ENCODE peak calls at places on chromosome 13, in eight cellular contexts. One of them, this sample, is unnamed.

GRCh38 chr13:61466280-61466679 is 50.6 kb upstream of the PCDH20 start:
- DNase-seq in H9: peak; percentile 36
- DNase-seq in astrocyte: no peak
- DNase-seq in OCI-LY7: no peak
- DNase-seq in fibroblast of lung: no peak
- DNase-seq in GM23338: peak; percentile 57
- DNase-seq in IMR-90: no peak
- DNase-seq in hepatocyte: no peak
- DNase-seq in this sample: no peak

GRCh38 chr13:52738719-52739467 is 727 bp downstream of the CNMD start:
- DNase-seq in H9: peak; percentile 62
- DNase-seq in OCI-LY7: no peak
- DNase-seq in astrocyte: no peak
- DNase-seq in fibroblast of lung: no peak
- DNase-seq in hepatocyte: peak; percentile 47
- DNase-seq in IMR-90: no peak
- DNase-seq in GM23338: peak; percentile 75
- DNase-seq in this sample: no peak

GRCh38 chr13:34039678-34040077 is 221.7 kb downstream of the RFC3 start:
- DNase-seq in GM23338: no peak
- DNase-seq in OCI-LY7: peak; percentile 8
- DNase-seq in fibroblast of lung: no peak
- DNase-seq in H9: no peak
- DNase-seq in hepatocyte: no peak
- DNase-seq in astrocyte: no peak
- DNase-seq in IMR-90: no peak
- DNase-seq in this sample: no peak

GRCh38 chr13:24683833-24684599 is 3.8 kb downstream of the ATP12A start:
- DNase-seq in H9: peak; percentile 86
- DNase-seq in hepatocyte: peak; percentile 72
- DNase-seq in fibroblast of lung: peak; percentile 27
- DNase-seq in IMR-90: peak; percentile 23
- DNase-seq in OCI-LY7: peak; percentile 84
- DNase-seq in GM23338: peak; percentile 88
- DNase-seq in astrocyte: no peak
- DNase-seq in this sample: peak; percentile 27

GRCh38 chr13:78121459-78122348 is 203.1 kb upstream of the EDNRB start:
- DNase-seq in H9: no peak
- DNase-seq in GM23338: peak; percentile 88
- DNase-seq in OCI-LY7: peak; percentile 65
- DNase-seq in IMR-90: peak; percentile 70
- DNase-seq in fibroblast of lung: peak; percentile 83
- DNase-seq in hepatocyte: peak; percentile 73
- DNase-seq in astrocyte: peak; percentile 26
- DNase-seq in this sample: peak; percentile 73

GRCh38 chr13:67119481-67119883 is 110.7 kb downstream of the PCDH9 start:
- DNase-seq in astrocyte: peak; percentile 96
- DNase-seq in fibroblast of lung: peak; percentile 87
- DNase-seq in IMR-90: peak; percentile 96
- DNase-seq in GM23338: no peak
- DNase-seq in H9: no peak
- DNase-seq in OCI-LY7: no peak
- DNase-seq in hepatocyte: no peak
- DNase-seq in this sample: no peak

GRCh38 chr13:52969373-52969772 is 59.2 kb upstream of the OLFM4 start:
- DNase-seq in fibroblast of lung: no peak
- DNase-seq in GM23338: no peak
- DNase-seq in IMR-90: no peak
- DNase-seq in astrocyte: no peak
- DNase-seq in H9: no peak
- DNase-seq in OCI-LY7: no peak
- DNase-seq in hepatocyte: no peak
- DNase-seq in this sample: no peak

GRCh38 chr13:98415326-98416070 is 161.4 kb downstream of the STK24 start:
- DNase-seq in astrocyte: no peak
- DNase-seq in hepatocyte: no peak
- DNase-seq in GM23338: no peak
- DNase-seq in fibroblast of lung: no peak
- DNase-seq in H9: no peak
- DNase-seq in OCI-LY7: no peak
- DNase-seq in IMR-90: no peak
- DNase-seq in this sample: no peak

GRCh38 chr13:37751025-37751424 is 118.5 kb downstream of the TRPC4 start:
- DNase-seq in fibroblast of lung: no peak
- DNase-seq in OCI-LY7: no peak
- DNase-seq in GM23338: no peak
- DNase-seq in IMR-90: no peak
- DNase-seq in hepatocyte: no peak
- DNase-seq in H9: no peak
- DNase-seq in astrocyte: no peak
- DNase-seq in this sample: no peak

GRCh38 chr13:66087149-66087780 is 1142.9 kb downstream of the PCDH9 start:
- DNase-seq in fibroblast of lung: peak; percentile 70
- DNase-seq in hepatocyte: no peak
- DNase-seq in GM23338: no peak
- DNase-seq in astrocyte: peak; percentile 12
- DNase-seq in OCI-LY7: no peak
- DNase-seq in H9: no peak
- DNase-seq in IMR-90: peak; percentile 7
- DNase-seq in this sample: no peak

GRCh38 chr13:103430368-103430767 is 364.2 kb upstream of the SLC10A2 start:
- DNase-seq in fibroblast of lung: no peak
- DNase-seq in IMR-90: no peak
- DNase-seq in GM23338: no peak
- DNase-seq in H9: no peak
- DNase-seq in astrocyte: no peak
- DNase-seq in OCI-LY7: no peak
- DNase-seq in hepatocyte: no peak
- DNase-seq in this sample: no peak

GRCh38 chr13:113601166-113602070 is 16.9 kb downstream of the TFDP1 start:
- DNase-seq in H9: no peak
- DNase-seq in OCI-LY7: no peak
- DNase-seq in IMR-90: no peak
- DNase-seq in fibroblast of lung: no peak
- DNase-seq in GM23338: no peak
- DNase-seq in astrocyte: no peak
- DNase-seq in hepatocyte: no peak
- DNase-seq in this sample: no peak

GRCh38 chr13:33871207-33872004 is 53.5 kb downstream of the RFC3 start:
- DNase-seq in fibroblast of lung: no peak
- DNase-seq in GM23338: no peak
- DNase-seq in H9: no peak
- DNase-seq in hepatocyte: peak; percentile 15
- DNase-seq in astrocyte: no peak
- DNase-seq in IMR-90: no peak
- DNase-seq in OCI-LY7: no peak
- DNase-seq in this sample: no peak

GRCh38 chr13:40292536-40292935 is 373.9 kb downstream of the FOXO1 start:
- DNase-seq in fibroblast of lung: no peak
- DNase-seq in IMR-90: no peak
- DNase-seq in hepatocyte: no peak
- DNase-seq in GM23338: no peak
- DNase-seq in OCI-LY7: no peak
- DNase-seq in astrocyte: no peak
- DNase-seq in H9: no peak
- DNase-seq in this sample: no peak

GRCh38 chr13:77309254-77309653 is 17.6 kb downstream of the MYCBP2 start:
- DNase-seq in OCI-LY7: no peak
- DNase-seq in fibroblast of lung: no peak
- DNase-seq in hepatocyte: no peak
- DNase-seq in H9: no peak
- DNase-seq in astrocyte: no peak
- DNase-seq in IMR-90: no peak
- DNase-seq in GM23338: no peak
- DNase-seq in this sample: no peak

GRCh38 chr13:87919956-87920355 is 248.8 kb downstream of the SLITRK5 start:
- DNase-seq in astrocyte: no peak
- DNase-seq in GM23338: peak; percentile 4
- DNase-seq in OCI-LY7: no peak
- DNase-seq in hepatocyte: no peak
- DNase-seq in IMR-90: no peak
- DNase-seq in H9: no peak
- DNase-seq in fibroblast of lung: no peak
- DNase-seq in this sample: no peak
- H2AFZ ChIP-seq in astrocyte: no peak overlapping the region
- H2AFZ ChIP-seq in GM23338: no peak overlapping the region
- H2AFZ ChIP-seq in OCI-LY7: no peak overlapping the region
- H2AFZ ChIP-seq in hepatocyte: no peak overlapping the region
- H2AFZ ChIP-seq in IMR-90: no peak overlapping the region
- H2AFZ ChIP-seq in H9: no peak overlapping the region
- H2AFZ ChIP-seq in fibroblast of lung: no peak overlapping the region
- H2AFZ ChIP-seq in this sample: no peak overlapping the region

GRCh38 chr13:21176982-21177284 is 475 bp downstream of the MRPL57 start:
- DNase-seq in IMR-90: no peak
- DNase-seq in hepatocyte: no peak
- DNase-seq in fibroblast of lung: no peak
- DNase-seq in H9: no peak
- DNase-seq in GM23338: no peak
- DNase-seq in astrocyte: no peak
- DNase-seq in OCI-LY7: no peak
- DNase-seq in this sample: no peak
- H2AFZ ChIP-seq in IMR-90: peak overlapping the region; percentile 91
- H2AFZ ChIP-seq in hepatocyte: peak overlapping the region; percentile 77
- H2AFZ ChIP-seq in fibroblast of lung: peak overlapping the region; percentile 83
- H2AFZ ChIP-seq in H9: no peak overlapping the region
- H2AFZ ChIP-seq in GM23338: no peak overlapping the region
- H2AFZ ChIP-seq in astrocyte: peak overlapping the region; percentile 87
- H2AFZ ChIP-seq in OCI-LY7: peak overlapping the region; percentile 26
- H2AFZ ChIP-seq in this sample: peak overlapping the region; percentile 69

GRCh38 chr13:69092615-69093322 is 1014.9 kb upstream of the ATXN8OS start:
- DNase-seq in hepatocyte: no peak
- DNase-seq in GM23338: peak; percentile 72
- DNase-seq in astrocyte: no peak
- DNase-seq in IMR-90: no peak
- DNase-seq in H9: peak; percentile 61
- DNase-seq in fibroblast of lung: no peak
- DNase-seq in OCI-LY7: no peak
- DNase-seq in this sample: no peak
- H2AFZ ChIP-seq in hepatocyte: no peak overlapping the region
- H2AFZ ChIP-seq in GM23338: peak overlapping the region; percentile 45
- H2AFZ ChIP-seq in astrocyte: no peak overlapping the region
- H2AFZ ChIP-seq in IMR-90: no peak overlapping the region
- H2AFZ ChIP-seq in H9: peak overlapping the region; percentile 44
- H2AFZ ChIP-seq in fibroblast of lung: no peak overlapping the region
- H2AFZ ChIP-seq in OCI-LY7: no peak overlapping the region
- H2AFZ ChIP-seq in this sample: no peak overlapping the region

DNA sequence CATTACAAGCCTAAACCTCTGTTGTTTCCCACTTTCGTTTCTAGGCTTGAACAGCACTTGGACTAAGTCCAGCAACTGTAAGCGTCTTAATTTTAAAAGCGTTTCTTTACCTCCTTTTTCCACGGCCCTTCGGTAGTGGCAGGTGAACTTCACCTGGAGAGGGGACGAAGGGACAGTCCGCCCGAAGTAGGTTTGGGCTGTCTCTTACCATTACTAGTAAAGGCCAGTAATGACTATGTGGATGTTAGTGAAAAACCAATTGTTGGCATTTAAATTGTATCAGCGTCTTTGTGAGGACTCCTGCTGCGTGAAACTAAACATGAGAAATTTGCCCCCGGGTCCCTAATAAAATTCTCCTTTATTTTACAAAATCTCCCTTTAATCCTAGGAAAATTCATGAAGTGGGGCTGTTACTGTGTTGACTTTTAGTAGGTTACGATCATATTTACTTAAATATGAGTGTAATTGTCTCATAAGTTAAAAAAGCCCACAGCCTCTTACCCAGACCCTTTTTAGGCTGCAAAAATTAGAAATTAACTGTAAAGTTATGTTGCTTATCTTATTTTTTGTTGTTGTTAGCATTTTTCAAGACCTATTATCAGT is 981 bp downstream of the ITM2B start:
- DNase-seq in astrocyte: peak; percentile 55
- DNase-seq in GM23338: peak; percentile 21
- DNase-seq in OCI-LY7: no peak
- DNase-seq in IMR-90: peak; percentile 61
- DNase-seq in hepatocyte: peak; percentile 46
- DNase-seq in fibroblast of lung: peak; percentile 75
- DNase-seq in H9: no peak
- DNase-seq in this sample: no peak
- H2AFZ ChIP-seq in astrocyte: peak overlapping the region; percentile 73
- H2AFZ ChIP-seq in GM23338: peak overlapping the region; percentile 2
- H2AFZ ChIP-seq in OCI-LY7: peak overlapping the region; percentile 59
- H2AFZ ChIP-seq in IMR-90: peak overlapping the region; percentile 94
- H2AFZ ChIP-seq in hepatocyte: peak overlapping the region; percentile 45
- H2AFZ ChIP-seq in fibroblast of lung: peak overlapping the region; percentile 64
- H2AFZ ChIP-seq in H9: no peak overlapping the region
- H2AFZ ChIP-seq in this sample: peak overlapping the region; percentile 21

GRCh38 chr13:31282741-31283455 is 83.1 kb downstream of the B3GLCT start:
- DNase-seq in GM23338: no peak
- DNase-seq in H9: no peak
- DNase-seq in IMR-90: no peak
- DNase-seq in hepatocyte: no peak
- DNase-seq in OCI-LY7: no peak
- DNase-seq in astrocyte: no peak
- DNase-seq in fibroblast of lung: no peak
- DNase-seq in this sample: no peak
- H2AFZ ChIP-seq in GM23338: no peak overlapping the region
- H2AFZ ChIP-seq in H9: no peak overlapping the region
- H2AFZ ChIP-seq in IMR-90: no peak overlapping the region
- H2AFZ ChIP-seq in hepatocyte: no peak overlapping the region
- H2AFZ ChIP-seq in OCI-LY7: no peak overlapping the region
- H2AFZ ChIP-seq in astrocyte: no peak overlapping the region
- H2AFZ ChIP-seq in fibroblast of lung: no peak overlapping the region
- H2AFZ ChIP-seq in this sample: no peak overlapping the region

DNA sequence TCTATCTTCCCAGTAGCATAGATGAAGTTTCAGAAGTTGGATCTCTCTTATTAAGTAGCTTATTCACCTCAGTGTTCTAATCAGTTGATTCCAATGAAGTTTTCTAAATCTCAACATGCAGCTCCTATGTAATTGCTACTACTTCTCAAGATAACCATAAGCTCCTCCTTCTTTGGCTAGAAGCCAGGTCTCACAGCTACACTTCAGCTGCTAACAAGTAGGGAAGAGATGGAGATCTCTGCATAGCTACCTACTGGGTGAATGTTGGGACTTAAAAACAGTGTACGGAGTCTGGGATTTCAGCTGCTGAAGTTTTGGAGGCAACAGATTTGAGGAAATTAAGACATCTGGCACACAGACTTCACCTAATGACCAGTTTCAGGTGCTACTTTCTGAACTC is 661.0 kb downstream of the SLITRK1 start:
- DNase-seq in IMR-90: no peak
- DNase-seq in fibroblast of lung: no peak
- DNase-seq in hepatocyte: peak; percentile 8
- DNase-seq in H9: no peak
- DNase-seq in astrocyte: no peak
- DNase-seq in OCI-LY7: peak; percentile 0
- DNase-seq in GM23338: no peak
- DNase-seq in this sample: peak; percentile 73
- H2AFZ ChIP-seq in IMR-90: no peak overlapping the region
- H2AFZ ChIP-seq in fibroblast of lung: no peak overlapping the region
- H2AFZ ChIP-seq in hepatocyte: no peak overlapping the region
- H2AFZ ChIP-seq in H9: no peak overlapping the region
- H2AFZ ChIP-seq in astrocyte: no peak overlapping the region
- H2AFZ ChIP-seq in OCI-LY7: no peak overlapping the region
- H2AFZ ChIP-seq in GM23338: peak overlapping the region; percentile 57
- H2AFZ ChIP-seq in this sample: peak overlapping the region; percentile 10